ENCODE peak calls at places on chromosomes 12 and 14, in eight cellular contexts. K is CD8-positive, alpha-beta T cell; H is BJ; O is NCI-H1092 treated with DMSO at 0.1 percent for 48 hours; Y is anterior cingulate cortex; M is colonic mucosa; I is mucosa of gallbladder; N is pancreas. J is an unnamed sample.

GRCh38 chr14:23049011-23049410 is 7.0 kb downstream of the PSMB11 start:
- DNase-seq in K (no peak), H (no peak), O (no peak), Y (no peak), M (no peak), I (no peak), N (no peak), J (no peak)

GRCh38 chr14:97298775-97299174 is 501.6 kb downstream of the VRK1 start:
- DNase-seq in K (no peak), H (no peak), O (peak), Y (no peak), M (no peak), I (no peak), N (no peak), J (no peak)

GRCh38 chr12:107450541-107450940 is 235.1 kb upstream of the PWP1 start:
- DNase-seq in K (no peak), H (no peak), O (no peak), Y (no peak), M (no peak), I (no peak), N (no peak), J (no peak)

GRCh38 chr14:70832536-70833305 is 23.4 kb upstream of the MAP3K9 start:
- DNase-seq in K (no peak), H (no peak), O (no peak), Y (peak), M (no peak), I (no peak), N (no peak), J (no peak)

GRCh38 chr12:93050026-93050747 is 121.1 kb upstream of the EEA1 start:
- DNase-seq in K (no peak), H (no peak), O (no peak), Y (no peak), M (no peak), I (no peak), N (no peak), J (no peak)

GRCh38 chr12:10068634-10069033 is 30.2 kb downstream of the CLEC1A start:
- DNase-seq in K (no peak), H (no peak), O (no peak), Y (no peak), M (no peak), I (no peak), N (no peak), J (no peak)

GRCh38 chr14:52026921-52027320 is 37.6 kb downstream of the RTRAF start:
- DNase-seq in K (no peak), H (no peak), O (no peak), Y (no peak), M (no peak), I (no peak), N (no peak), J (no peak)

GRCh38 chr14:76348898-76349297 is 27.0 kb upstream of the ESRRB start:
- DNase-seq in K (no peak), H (peak), O (no peak), Y (no peak), M (no peak), I (no peak), N (no peak), J (peak)

GRCh38 chr12:12790956-12791355 is 5.5 kb downstream of the APOLD1 start:
- DNase-seq in K (no peak), H (no peak), O (no peak), Y (no peak), M (no peak), I (no peak), N (no peak), J (no peak)

GRCh38 chr14:77123381-77124344 is 17.9 kb downstream of the ZDHHC22 start:
- DNase-seq in K (no peak), H (no peak), O (peak), Y (no peak), M (peak), I (peak), N (peak), J (no peak)

GRCh38 chr12:7832059-7832696 is 40.5 kb downstream of the SLC2A14 start:
- DNase-seq in K (no peak), H (no peak), O (peak), Y (no peak), M (no peak), I (no peak), N (no peak), J (peak)